ENCODE peak calls at places on chromosomes 7 and 10, in five cellular contexts. One of them, this sample, is unnamed.

GRCh38 chr7:57403601-57404342 is 46.2 kb upstream of the ZNF716 start:
- DNase-seq in HFF-Myc: no peak
- DNase-seq in pancreas: peak; percentile 73
- DNase-seq in colonic mucosa: no peak
- DNase-seq in fibroblast of pulmonary artery: no peak
- DNase-seq in this sample: no peak

GRCh38 chr10:122911889-122912484 is 1.6 kb downstream of the FAM24A start:
- DNase-seq in HFF-Myc: peak; percentile 24
- DNase-seq in pancreas: peak; percentile 41
- DNase-seq in colonic mucosa: peak; percentile 40
- DNase-seq in fibroblast of pulmonary artery: peak; percentile 65
- DNase-seq in this sample: peak; percentile 58

GRCh38 chr10:78412605-78413004 is 378.9 kb downstream of the RPS24 start:
- DNase-seq in HFF-Myc: no peak
- DNase-seq in pancreas: no peak
- DNase-seq in colonic mucosa: no peak
- DNase-seq in fibroblast of pulmonary artery: no peak
- DNase-seq in this sample: no peak

GRCh38 chr10:16685551-16685950 is 131.7 kb downstream of the RSU1 start:
- DNase-seq in HFF-Myc: no peak
- DNase-seq in pancreas: no peak
- DNase-seq in colonic mucosa: no peak
- DNase-seq in fibroblast of pulmonary artery: no peak
- DNase-seq in this sample: no peak

GRCh38 chr10:86391986-86392722 is 25.6 kb upstream of the GRID1 start:
- DNase-seq in HFF-Myc: no peak
- DNase-seq in pancreas: no peak
- DNase-seq in colonic mucosa: no peak
- DNase-seq in fibroblast of pulmonary artery: no peak
- DNase-seq in this sample: no peak

GRCh38 chr7:114062810-114063209 is 144.0 kb upstream of the PPP1R3A start:
- DNase-seq in HFF-Myc: no peak
- DNase-seq in pancreas: no peak
- DNase-seq in colonic mucosa: peak; percentile 28
- DNase-seq in fibroblast of pulmonary artery: no peak
- DNase-seq in this sample: no peak

GRCh38 chr10:112383325-112383724 is 9.4 kb downstream of the ACSL5 start:
- DNase-seq in HFF-Myc: no peak
- DNase-seq in pancreas: no peak
- DNase-seq in colonic mucosa: peak; percentile 71
- DNase-seq in fibroblast of pulmonary artery: peak; percentile 74
- DNase-seq in this sample: peak; percentile 83

GRCh38 chr10:44650576-44651394 is 260.4 kb upstream of the TMEM72 start:
- DNase-seq in HFF-Myc: no peak
- DNase-seq in pancreas: no peak
- DNase-seq in colonic mucosa: no peak
- DNase-seq in fibroblast of pulmonary artery: peak; percentile 30
- DNase-seq in this sample: no peak

GRCh38 chr7:143381427-143382125 is 431 bp downstream of the ZYX start:
- DNase-seq in HFF-Myc: no peak
- DNase-seq in pancreas: peak; percentile 51
- DNase-seq in colonic mucosa: peak; percentile 70
- DNase-seq in fibroblast of pulmonary artery: peak; percentile 88
- DNase-seq in this sample: peak; percentile 80

GRCh38 chr7:85041599-85042216 is 145.1 kb downstream of the SEMA3D start:
- DNase-seq in HFF-Myc: peak; percentile 47
- DNase-seq in pancreas: peak; percentile 40
- DNase-seq in colonic mucosa: peak; percentile 67
- DNase-seq in fibroblast of pulmonary artery: peak; percentile 85
- DNase-seq in this sample: peak; percentile 70

GRCh38 chr7:101553771-101554445 is 75.2 kb downstream of the MYL10 start:
- DNase-seq in HFF-Myc: no peak
- DNase-seq in pancreas: no peak
- DNase-seq in colonic mucosa: no peak
- DNase-seq in fibroblast of pulmonary artery: no peak
- DNase-seq in this sample: no peak

GRCh38 chr7:235576-236395 is 43.4 kb downstream of the FAM20C start:
- DNase-seq in HFF-Myc: no peak
- DNase-seq in pancreas: peak; percentile 83
- DNase-seq in colonic mucosa: no peak
- DNase-seq in fibroblast of pulmonary artery: no peak
- DNase-seq in this sample: no peak

GRCh38 chr7:14690075-14690474 is 212.5 kb downstream of the DGKB start:
- DNase-seq in HFF-Myc: no peak
- DNase-seq in pancreas: no peak
- DNase-seq in colonic mucosa: no peak
- DNase-seq in fibroblast of pulmonary artery: no peak
- DNase-seq in this sample: no peak

GRCh38 chr10:60809157-60809556 is 30.9 kb downstream of the CDK1 start:
- DNase-seq in HFF-Myc: no peak
- DNase-seq in pancreas: no peak
- DNase-seq in colonic mucosa: no peak
- DNase-seq in fibroblast of pulmonary artery: peak; percentile 93
- DNase-seq in this sample: peak; percentile 99

GRCh38 chr7:4026941-4027340 is 655.2 kb upstream of the FOXK1 start:
- DNase-seq in HFF-Myc: no peak
- DNase-seq in pancreas: no peak
- DNase-seq in colonic mucosa: no peak
- DNase-seq in fibroblast of pulmonary artery: no peak
- DNase-seq in this sample: no peak

GRCh38 chr7:112723416-112723815 is 66.8 kb downstream of the TMEM168 start:
- DNase-seq in HFF-Myc: peak; percentile 4
- DNase-seq in pancreas: no peak
- DNase-seq in colonic mucosa: no peak
- DNase-seq in fibroblast of pulmonary artery: peak; percentile 16
- DNase-seq in this sample: peak; percentile 26

GRCh38 chr10:44715081-44715480 is 196.1 kb upstream of the TMEM72 start:
- DNase-seq in HFF-Myc: no peak
- DNase-seq in pancreas: no peak
- DNase-seq in colonic mucosa: no peak
- DNase-seq in fibroblast of pulmonary artery: peak; percentile 45
- DNase-seq in this sample: no peak

GRCh38 chr7:140611641-140612040 is 29.0 kb downstream of the DENND2A start:
- DNase-seq in HFF-Myc: no peak
- DNase-seq in pancreas: no peak
- DNase-seq in colonic mucosa: no peak
- DNase-seq in fibroblast of pulmonary artery: no peak
- DNase-seq in this sample: no peak

GRCh38 chr7:151761256-151761655 is 115.7 kb downstream of the PRKAG2 start:
- DNase-seq in HFF-Myc: no peak
- DNase-seq in pancreas: no peak
- DNase-seq in colonic mucosa: peak; percentile 44
- DNase-seq in fibroblast of pulmonary artery: no peak
- DNase-seq in this sample: no peak

GRCh38 chr10:107616031-107616430 is 451.5 kb upstream of the SORCS1 start:
- DNase-seq in HFF-Myc: no peak
- DNase-seq in pancreas: no peak
- DNase-seq in colonic mucosa: no peak
- DNase-seq in fibroblast of pulmonary artery: no peak
- DNase-seq in this sample: no peak

GRCh38 chr7:84697506-84697905 is 489.4 kb downstream of the SEMA3D start:
- DNase-seq in HFF-Myc: no peak
- DNase-seq in pancreas: no peak
- DNase-seq in colonic mucosa: no peak
- DNase-seq in fibroblast of pulmonary artery: peak; percentile 90
- DNase-seq in this sample: peak; percentile 83

GRCh38 chr10:128902031-128902710 is 564.9 kb upstream of the MGMT start:
- DNase-seq in HFF-Myc: no peak
- DNase-seq in pancreas: no peak
- DNase-seq in colonic mucosa: no peak
- DNase-seq in fibroblast of pulmonary artery: no peak
- DNase-seq in this sample: no peak

GRCh38 chr10:71025535-71025934 is 137.2 kb upstream of the PCBD1 start:
- DNase-seq in HFF-Myc: no peak
- DNase-seq in pancreas: no peak
- DNase-seq in colonic mucosa: no peak
- DNase-seq in fibroblast of pulmonary artery: no peak
- DNase-seq in this sample: no peak

DNA sequence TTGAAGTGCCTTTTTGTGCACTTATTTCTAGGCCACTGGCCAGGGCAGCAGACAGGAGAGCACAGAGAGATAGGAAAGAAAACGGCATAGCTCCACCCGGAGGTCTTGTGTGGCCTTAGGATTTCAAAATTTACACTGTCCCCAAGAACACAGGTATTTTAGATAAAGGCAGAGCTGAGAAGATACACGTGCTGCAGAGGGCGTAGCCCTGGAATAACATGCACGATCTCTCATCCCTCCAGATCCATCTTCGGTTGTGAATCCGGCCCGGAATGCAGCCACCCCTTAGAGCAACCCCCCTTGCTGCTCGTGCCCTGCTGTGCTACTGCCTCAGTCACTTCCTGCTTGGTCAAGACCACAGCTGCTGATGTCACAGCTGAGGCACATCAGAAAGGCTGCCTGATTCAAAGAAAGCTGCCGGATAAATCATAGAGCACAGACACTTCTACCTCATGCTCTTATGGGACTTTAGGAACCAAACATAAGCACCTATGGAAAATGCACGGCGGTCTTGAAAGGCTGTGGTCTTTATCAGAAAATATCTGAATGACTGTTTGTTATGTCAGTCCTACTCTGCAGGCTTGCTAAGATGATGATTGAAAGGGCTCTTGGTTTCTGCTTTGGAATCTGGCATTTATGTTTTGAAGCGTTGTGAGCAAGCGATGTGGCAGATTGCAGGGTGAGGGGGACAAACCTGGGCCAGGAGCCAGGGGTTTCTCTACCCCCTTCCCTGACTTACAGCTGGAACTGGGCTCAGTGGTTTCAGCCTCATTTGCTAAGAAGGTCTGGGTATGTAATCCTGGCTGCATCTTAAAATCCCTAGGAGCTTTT is 152.0 kb downstream of the SVIL start:
- DNase-seq in HFF-Myc: peak; percentile 26
- DNase-seq in pancreas: no peak
- DNase-seq in colonic mucosa: no peak
- DNase-seq in fibroblast of pulmonary artery: peak; percentile 63
- DNase-seq in this sample: peak; percentile 67
- TF ChIP-seq CTCF in HFF-Myc: no peak
- TF ChIP-seq CTCF in pancreas: no peak
- TF ChIP-seq CTCF in colonic mucosa: no peak
- TF ChIP-seq CTCF in fibroblast of pulmonary artery: no peak
- TF ChIP-seq CTCF in this sample: no peak

DNA sequence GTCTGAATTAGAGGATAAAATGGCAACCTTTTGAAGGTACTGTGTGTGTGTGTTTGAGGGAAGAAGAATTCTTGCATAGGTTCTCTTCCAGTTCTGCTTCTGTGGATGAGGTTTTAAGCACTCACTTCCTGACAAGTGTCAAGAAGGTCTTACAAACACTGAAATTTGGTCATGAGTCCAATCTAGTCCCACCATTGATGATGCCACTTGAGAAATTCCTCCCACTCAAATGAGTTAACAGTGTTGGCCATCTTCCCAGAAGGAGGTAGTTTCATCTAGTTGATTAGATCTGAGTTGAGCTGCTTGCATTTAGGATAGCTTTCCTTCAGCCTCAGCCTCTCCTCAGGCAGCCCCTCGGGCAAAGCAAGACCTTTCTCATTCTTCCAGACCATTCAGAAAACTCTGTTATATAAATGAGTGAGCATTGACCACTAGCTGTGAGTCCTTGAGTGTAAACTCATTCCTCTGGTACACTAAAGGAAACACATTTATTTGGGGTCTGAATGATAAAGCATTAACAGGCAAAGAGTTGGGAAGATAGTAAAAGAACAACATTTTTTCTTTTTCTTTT is 189.5 kb downstream of the TRIL start:
- DNase-seq in HFF-Myc: no peak
- DNase-seq in pancreas: no peak
- DNase-seq in colonic mucosa: no peak
- DNase-seq in fibroblast of pulmonary artery: peak; percentile 18
- DNase-seq in this sample: peak; percentile 38
- H3K4me3 ChIP-seq in HFF-Myc: no peak overlapping the region
- H3K4me3 ChIP-seq in pancreas: no peak overlapping the region
- H3K4me3 ChIP-seq in colonic mucosa: no peak overlapping the region
- H3K4me3 ChIP-seq in fibroblast of pulmonary artery: no peak overlapping the region
- H3K4me3 ChIP-seq in this sample: no peak overlapping the region

GRCh38 chr7:117312593-117312992 is 10.3 kb downstream of the WNT2 start:
- DNase-seq in HFF-Myc: no peak
- DNase-seq in pancreas: no peak
- DNase-seq in colonic mucosa: no peak
- DNase-seq in fibroblast of pulmonary artery: peak; percentile 23
- DNase-seq in this sample: no peak
- TF ChIP-seq CTCF in HFF-Myc: no peak
- TF ChIP-seq CTCF in pancreas: no peak
- TF ChIP-seq CTCF in colonic mucosa: no peak
- TF ChIP-seq CTCF in fibroblast of pulmonary artery: peak; percentile 41
- TF ChIP-seq CTCF in this sample: peak; percentile 37

DNA sequence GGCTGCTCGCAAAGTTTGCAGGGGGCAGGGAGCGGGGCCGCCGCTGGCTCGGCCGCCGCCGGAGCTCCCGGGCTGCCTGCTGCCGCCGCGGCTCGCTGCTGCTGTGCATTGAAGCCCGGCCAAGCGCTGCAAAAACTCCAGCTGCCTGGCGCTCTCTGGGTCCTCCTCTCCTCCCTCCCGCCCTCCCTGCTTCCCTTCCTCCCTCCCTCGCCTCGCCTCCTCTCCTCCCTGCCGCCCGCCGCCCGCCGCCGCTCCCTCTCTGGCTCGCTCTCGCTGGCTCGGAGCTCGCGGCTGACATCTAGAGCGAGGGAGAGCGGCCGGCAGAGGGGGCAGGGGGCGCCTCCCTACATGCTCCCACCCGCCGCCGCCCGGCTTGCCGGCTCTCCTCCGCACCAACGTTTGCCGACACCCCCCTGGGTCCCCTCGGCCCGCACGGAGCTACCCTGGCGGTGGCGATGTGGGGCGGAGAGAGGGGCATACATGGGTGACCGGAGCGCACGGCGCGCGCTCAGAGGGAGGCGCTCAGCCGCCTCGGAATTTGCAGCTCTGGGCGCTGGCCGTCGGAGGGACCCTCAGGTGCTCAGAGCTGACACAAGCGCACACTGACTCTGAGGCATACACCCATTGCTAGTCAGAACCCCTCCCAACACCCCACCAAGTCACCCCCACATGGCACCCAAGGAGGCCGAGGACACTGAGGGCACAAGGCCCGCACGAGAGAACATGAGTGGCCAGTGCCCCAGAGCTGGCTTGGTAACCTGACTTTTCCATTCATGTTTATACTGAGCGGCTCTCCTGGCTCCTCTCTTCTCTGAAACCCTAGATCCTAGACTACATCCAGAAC is 1.2 kb upstream of the PLXNA4 start:
- DNase-seq in HFF-Myc: no peak
- DNase-seq in pancreas: peak; percentile 30
- DNase-seq in colonic mucosa: peak; percentile 44
- DNase-seq in fibroblast of pulmonary artery: peak; percentile 80
- DNase-seq in this sample: peak; percentile 30
- H3K4me3 ChIP-seq in HFF-Myc: no peak overlapping the region
- H3K4me3 ChIP-seq in pancreas: peak overlapping the region; percentile 37
- H3K4me3 ChIP-seq in colonic mucosa: peak overlapping the region; percentile 20
- H3K4me3 ChIP-seq in fibroblast of pulmonary artery: peak overlapping the region; percentile 28
- H3K4me3 ChIP-seq in this sample: no peak overlapping the region

GRCh38 chr10:21369697-21370096 is 155.8 kb downstream of the SKIDA1 start:
- DNase-seq in HFF-Myc: no peak
- DNase-seq in pancreas: no peak
- DNase-seq in colonic mucosa: no peak
- DNase-seq in fibroblast of pulmonary artery: peak; percentile 77
- DNase-seq in this sample: peak; percentile 36
- TF ChIP-seq CTCF in HFF-Myc: no peak
- TF ChIP-seq CTCF in pancreas: no peak
- TF ChIP-seq CTCF in colonic mucosa: no peak
- TF ChIP-seq CTCF in fibroblast of pulmonary artery: no peak
- TF ChIP-seq CTCF in this sample: no peak